ENCODE peak calls at places on chromosomes 13 and 19, in five cellular contexts. One of them, this sample, is unnamed.

GRCh38 chr19:19504754-19505668 is 10.3 kb downstream of the TSSK6 start:
- DNase-seq in CD8-positive, alpha-beta T cell: no peak
- DNase-seq in naive thymus-derived CD4-positive, alpha-beta T cell: no peak
- DNase-seq in OCI-LY7: no peak
- DNase-seq in stomach: no peak
- DNase-seq in this sample: no peak

GRCh38 chr13:101111894-101112293 is 304.4 kb downstream of the NALCN start:
- DNase-seq in CD8-positive, alpha-beta T cell: no peak
- DNase-seq in naive thymus-derived CD4-positive, alpha-beta T cell: no peak
- DNase-seq in OCI-LY7: no peak
- DNase-seq in stomach: no peak
- DNase-seq in this sample: no peak

GRCh38 chr19:16398530-16399241 is 73.1 kb downstream of the EPS15L1 start:
- DNase-seq in CD8-positive, alpha-beta T cell: no peak
- DNase-seq in naive thymus-derived CD4-positive, alpha-beta T cell: no peak
- DNase-seq in OCI-LY7: no peak
- DNase-seq in stomach: no peak
- DNase-seq in this sample: no peak

GRCh38 chr13:22062478-22063205 is 391.8 kb downstream of the FGF9 start:
- DNase-seq in CD8-positive, alpha-beta T cell: no peak
- DNase-seq in naive thymus-derived CD4-positive, alpha-beta T cell: no peak
- DNase-seq in OCI-LY7: no peak
- DNase-seq in stomach: no peak
- DNase-seq in this sample: no peak

GRCh38 chr19:4089400-4089908 is 22.8 kb upstream of the ZBTB7A start:
- DNase-seq in CD8-positive, alpha-beta T cell: peak; percentile 59
- DNase-seq in naive thymus-derived CD4-positive, alpha-beta T cell: peak; percentile 38
- DNase-seq in OCI-LY7: no peak
- DNase-seq in stomach: no peak
- DNase-seq in this sample: no peak

GRCh38 chr19:48006762-48007161 is 12.3 kb downstream of the ELSPBP1 start:
- DNase-seq in CD8-positive, alpha-beta T cell: no peak
- DNase-seq in naive thymus-derived CD4-positive, alpha-beta T cell: no peak
- DNase-seq in OCI-LY7: peak; percentile 7
- DNase-seq in stomach: no peak
- DNase-seq in this sample: no peak

GRCh38 chr19:41597600-41598041 is 21.7 kb downstream of the CEACAM21 start:
- DNase-seq in CD8-positive, alpha-beta T cell: peak; percentile 73
- DNase-seq in naive thymus-derived CD4-positive, alpha-beta T cell: peak; percentile 77
- DNase-seq in OCI-LY7: peak; percentile 81
- DNase-seq in stomach: peak; percentile 72
- DNase-seq in this sample: peak; percentile 50

GRCh38 chr13:102402292-102402691 is 444 bp upstream of the FGF14 start:
- DNase-seq in CD8-positive, alpha-beta T cell: no peak
- DNase-seq in naive thymus-derived CD4-positive, alpha-beta T cell: peak; percentile 44
- DNase-seq in OCI-LY7: no peak
- DNase-seq in stomach: no peak
- DNase-seq in this sample: no peak

GRCh38 chr13:111978536-111978935 is 88.4 kb upstream of the SOX1 start:
- DNase-seq in CD8-positive, alpha-beta T cell: no peak
- DNase-seq in naive thymus-derived CD4-positive, alpha-beta T cell: no peak
- DNase-seq in OCI-LY7: no peak
- DNase-seq in stomach: no peak
- DNase-seq in this sample: no peak

GRCh38 chr19:17755533-17755885 is 4.2 kb downstream of the FCHO1 start:
- DNase-seq in CD8-positive, alpha-beta T cell: no peak
- DNase-seq in naive thymus-derived CD4-positive, alpha-beta T cell: no peak
- DNase-seq in OCI-LY7: no peak
- DNase-seq in stomach: no peak
- DNase-seq in this sample: no peak

GRCh38 chr19:42295831-42296525 is 6.0 kb upstream of the PRR19 start:
- DNase-seq in CD8-positive, alpha-beta T cell: peak; percentile 94
- DNase-seq in naive thymus-derived CD4-positive, alpha-beta T cell: peak; percentile 85
- DNase-seq in OCI-LY7: peak; percentile 81
- DNase-seq in stomach: peak; percentile 87
- DNase-seq in this sample: peak; percentile 80

GRCh38 chr13:91155512-91156114 is 191.9 kb upstream of the MIR17HG start:
- DNase-seq in CD8-positive, alpha-beta T cell: no peak
- DNase-seq in naive thymus-derived CD4-positive, alpha-beta T cell: no peak
- DNase-seq in OCI-LY7: no peak
- DNase-seq in stomach: no peak
- DNase-seq in this sample: no peak

GRCh38 chr19:32865326-32865725 is 4.2 kb downstream of the SLC7A9 start:
- DNase-seq in CD8-positive, alpha-beta T cell: no peak
- DNase-seq in naive thymus-derived CD4-positive, alpha-beta T cell: no peak
- DNase-seq in OCI-LY7: no peak
- DNase-seq in stomach: no peak
- DNase-seq in this sample: no peak

GRCh38 chr19:37218592-37218935 is 550 bp downstream of the ZNF383 start:
- DNase-seq in CD8-positive, alpha-beta T cell: peak; percentile 12
- DNase-seq in naive thymus-derived CD4-positive, alpha-beta T cell: no peak
- DNase-seq in OCI-LY7: no peak
- DNase-seq in stomach: no peak
- DNase-seq in this sample: no peak

GRCh38 chr13:98089246-98089645 is 53.6 kb upstream of the FARP1 start:
- DNase-seq in CD8-positive, alpha-beta T cell: no peak
- DNase-seq in naive thymus-derived CD4-positive, alpha-beta T cell: no peak
- DNase-seq in OCI-LY7: no peak
- DNase-seq in stomach: no peak
- DNase-seq in this sample: no peak

GRCh38 chr13:100875392-100876043 is 200.9 kb upstream of the TMTC4 start:
- DNase-seq in CD8-positive, alpha-beta T cell: no peak
- DNase-seq in naive thymus-derived CD4-positive, alpha-beta T cell: no peak
- DNase-seq in OCI-LY7: no peak
- DNase-seq in stomach: no peak
- DNase-seq in this sample: no peak

GRCh38 chr19:51367565-51368365 is 1.0 kb downstream of the CLDND2 start:
- DNase-seq in CD8-positive, alpha-beta T cell: peak; percentile 97
- DNase-seq in naive thymus-derived CD4-positive, alpha-beta T cell: peak; percentile 90
- DNase-seq in OCI-LY7: peak; percentile 98
- DNase-seq in stomach: peak; percentile 99
- DNase-seq in this sample: peak; percentile 98

GRCh38 chr19:20038358-20039202 is 725 bp downstream of the ZNF682 start:
- DNase-seq in CD8-positive, alpha-beta T cell: peak; percentile 12
- DNase-seq in naive thymus-derived CD4-positive, alpha-beta T cell: peak; percentile 53
- DNase-seq in OCI-LY7: peak; percentile 14
- DNase-seq in stomach: no peak
- DNase-seq in this sample: no peak

GRCh38 chr19:17859533-17860330 is at the start of gene RPL18A:
- DNase-seq in CD8-positive, alpha-beta T cell: peak; percentile 99
- DNase-seq in naive thymus-derived CD4-positive, alpha-beta T cell: peak; percentile 99
- DNase-seq in OCI-LY7: peak; percentile 100
- DNase-seq in stomach: peak; percentile 99
- DNase-seq in this sample: peak; percentile 99

GRCh38 chr13:26253787-26254582 is at the start of gene CDK8:
- DNase-seq in CD8-positive, alpha-beta T cell: peak; percentile 90
- DNase-seq in naive thymus-derived CD4-positive, alpha-beta T cell: peak; percentile 94
- DNase-seq in OCI-LY7: peak; percentile 93
- DNase-seq in stomach: peak; percentile 88
- DNase-seq in this sample: peak; percentile 92

GRCh38 chr13:79481685-79482052 is 714 bp downstream of the NDFIP2 start:
- DNase-seq in CD8-positive, alpha-beta T cell: peak; percentile 41
- DNase-seq in naive thymus-derived CD4-positive, alpha-beta T cell: peak; percentile 30
- DNase-seq in OCI-LY7: peak; percentile 16
- DNase-seq in stomach: peak; percentile 28
- DNase-seq in this sample: peak; percentile 17

GRCh38 chr19:45876161-45876410 is 9.9 kb downstream of the IRF2BP1 start:
- DNase-seq in CD8-positive, alpha-beta T cell: no peak
- DNase-seq in naive thymus-derived CD4-positive, alpha-beta T cell: peak; percentile 30
- DNase-seq in OCI-LY7: no peak
- DNase-seq in stomach: no peak
- DNase-seq in this sample: no peak

GRCh38 chr13:66972659-66973058 is 257.5 kb downstream of the PCDH9 start:
- DNase-seq in CD8-positive, alpha-beta T cell: no peak
- DNase-seq in naive thymus-derived CD4-positive, alpha-beta T cell: no peak
- DNase-seq in OCI-LY7: no peak
- DNase-seq in stomach: no peak
- DNase-seq in this sample: no peak

GRCh38 chr13:46831588-46832194 is 34.7 kb upstream of the ESD start:
- DNase-seq in CD8-positive, alpha-beta T cell: peak; percentile 25
- DNase-seq in naive thymus-derived CD4-positive, alpha-beta T cell: peak; percentile 19
- DNase-seq in OCI-LY7: peak; percentile 58
- DNase-seq in stomach: no peak
- DNase-seq in this sample: peak; percentile 10

GRCh38 chr19:34186205-34186604 is 13.9 kb downstream of the LSM14A start:
- DNase-seq in CD8-positive, alpha-beta T cell: no peak
- DNase-seq in naive thymus-derived CD4-positive, alpha-beta T cell: no peak
- DNase-seq in OCI-LY7: no peak
- DNase-seq in stomach: no peak
- DNase-seq in this sample: no peak

GRCh38 chr13:50974268-50974667 is 64.7 kb downstream of the RNASEH2B start:
- DNase-seq in CD8-positive, alpha-beta T cell: no peak
- DNase-seq in naive thymus-derived CD4-positive, alpha-beta T cell: no peak
- DNase-seq in OCI-LY7: no peak
- DNase-seq in stomach: no peak
- DNase-seq in this sample: no peak

GRCh38 chr13:32126298-32126697 is 94.7 kb downstream of the FRY start:
- DNase-seq in CD8-positive, alpha-beta T cell: no peak
- DNase-seq in naive thymus-derived CD4-positive, alpha-beta T cell: no peak
- DNase-seq in OCI-LY7: no peak
- DNase-seq in stomach: no peak
- DNase-seq in this sample: no peak

GRCh38 chr19:34228347-34228746 is 26.0 kb upstream of the GARRE1 start:
- DNase-seq in CD8-positive, alpha-beta T cell: no peak
- DNase-seq in naive thymus-derived CD4-positive, alpha-beta T cell: no peak
- DNase-seq in OCI-LY7: no peak
- DNase-seq in stomach: no peak
- DNase-seq in this sample: no peak

GRCh38 chr13:31225998-31226675 is 26.4 kb downstream of the B3GLCT start:
- DNase-seq in CD8-positive, alpha-beta T cell: no peak
- DNase-seq in naive thymus-derived CD4-positive, alpha-beta T cell: no peak
- DNase-seq in OCI-LY7: no peak
- DNase-seq in stomach: no peak
- DNase-seq in this sample: no peak

DNA sequence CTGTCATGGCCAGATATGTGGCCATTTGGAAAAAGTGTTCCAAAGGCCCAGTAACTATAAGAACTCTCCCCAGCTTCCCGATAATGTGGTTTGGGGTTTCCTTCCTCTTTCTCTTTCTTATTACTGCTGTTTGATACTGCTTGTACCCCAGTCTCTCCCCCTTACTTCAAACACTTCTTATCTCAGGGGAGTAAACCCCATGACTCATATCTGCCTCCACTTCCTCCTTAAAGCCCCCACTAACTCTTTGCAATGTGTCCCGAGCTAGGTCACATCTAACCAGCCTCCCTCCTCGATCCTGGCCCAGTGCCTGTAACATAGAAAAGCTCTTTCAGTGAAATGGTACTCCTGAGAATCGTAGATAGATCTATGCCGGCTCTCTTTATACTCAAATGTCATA is 82.4 kb upstream of the STARD13 start:
- DNase-seq in CD8-positive, alpha-beta T cell: no peak
- DNase-seq in naive thymus-derived CD4-positive, alpha-beta T cell: no peak
- DNase-seq in OCI-LY7: no peak
- DNase-seq in stomach: peak; percentile 58
- DNase-seq in this sample: no peak
- H3K4me1 ChIP-seq in CD8-positive, alpha-beta T cell: no peaks in the 10 kb centered on the region
- H3K4me1 ChIP-seq in naive thymus-derived CD4-positive, alpha-beta T cell: no peaks in the 10 kb centered on the region
- H3K4me1 ChIP-seq in OCI-LY7: no peaks in the 10 kb centered on the region
- H3K4me1 ChIP-seq in stomach: no peaks in the 10 kb centered on the region
- H3K4me1 ChIP-seq in this sample: no peaks in the 10 kb centered on the region

GRCh38 chr13:39417131-39417530 is 185.9 kb downstream of the LHFPL6 start:
- DNase-seq in CD8-positive, alpha-beta T cell: no peak
- DNase-seq in naive thymus-derived CD4-positive, alpha-beta T cell: no peak
- DNase-seq in OCI-LY7: peak; percentile 39
- DNase-seq in stomach: no peak
- DNase-seq in this sample: no peak
- H3K4me1 ChIP-seq in CD8-positive, alpha-beta T cell: no peaks in the 10 kb centered on the region
- H3K4me1 ChIP-seq in naive thymus-derived CD4-positive, alpha-beta T cell: no peaks in the 10 kb centered on the region
- H3K4me1 ChIP-seq in OCI-LY7: peaks cover 14% of the 10 kb centered on the region
- H3K4me1 ChIP-seq in stomach: no peaks in the 10 kb centered on the region
- H3K4me1 ChIP-seq in this sample: no peaks in the 10 kb centered on the region

GRCh38 chr13:42873081-42873480 is 91.7 kb downstream of the FAM216B start:
- DNase-seq in CD8-positive, alpha-beta T cell: no peak
- DNase-seq in naive thymus-derived CD4-positive, alpha-beta T cell: no peak
- DNase-seq in OCI-LY7: no peak
- DNase-seq in stomach: no peak
- DNase-seq in this sample: no peak
- H3K4me1 ChIP-seq in CD8-positive, alpha-beta T cell: no peaks in the 10 kb centered on the region
- H3K4me1 ChIP-seq in naive thymus-derived CD4-positive, alpha-beta T cell: no peaks in the 10 kb centered on the region
- H3K4me1 ChIP-seq in OCI-LY7: no peaks in the 10 kb centered on the region
- H3K4me1 ChIP-seq in stomach: no peaks in the 10 kb centered on the region
- H3K4me1 ChIP-seq in this sample: no peaks in the 10 kb centered on the region

DNA sequence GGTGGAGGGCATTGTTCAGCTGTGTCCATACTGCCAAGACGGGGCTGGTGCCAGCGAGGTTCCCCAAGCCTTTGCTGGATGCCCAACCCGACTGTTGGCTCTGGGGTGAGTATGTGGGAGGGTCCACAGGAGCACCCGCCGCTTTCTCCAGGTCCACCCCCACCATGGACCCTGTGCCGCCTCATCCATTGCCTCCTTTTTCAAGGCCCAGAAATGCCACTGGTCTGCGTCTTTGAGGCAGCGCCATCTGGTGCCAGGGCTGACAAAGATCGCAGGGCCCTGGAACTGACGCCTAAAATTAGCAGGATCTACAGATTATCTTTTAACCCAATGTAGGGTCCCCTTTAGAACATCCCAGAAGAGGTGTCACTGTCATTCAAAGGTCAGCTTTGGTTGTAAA is 34.6 kb downstream of the NFIX start:
- DNase-seq in CD8-positive, alpha-beta T cell: no peak
- DNase-seq in naive thymus-derived CD4-positive, alpha-beta T cell: no peak
- DNase-seq in OCI-LY7: peak; percentile 29
- DNase-seq in stomach: peak; percentile 65
- DNase-seq in this sample: no peak
- H3K4me1 ChIP-seq in CD8-positive, alpha-beta T cell: no peaks in the 10 kb centered on the region
- H3K4me1 ChIP-seq in naive thymus-derived CD4-positive, alpha-beta T cell: no peaks in the 10 kb centered on the region
- H3K4me1 ChIP-seq in OCI-LY7: no peaks in the 10 kb centered on the region
- H3K4me1 ChIP-seq in stomach: peaks cover 89% of the 10 kb centered on the region
- H3K4me1 ChIP-seq in this sample: peaks cover 57% of the 10 kb centered on the region

DNA sequence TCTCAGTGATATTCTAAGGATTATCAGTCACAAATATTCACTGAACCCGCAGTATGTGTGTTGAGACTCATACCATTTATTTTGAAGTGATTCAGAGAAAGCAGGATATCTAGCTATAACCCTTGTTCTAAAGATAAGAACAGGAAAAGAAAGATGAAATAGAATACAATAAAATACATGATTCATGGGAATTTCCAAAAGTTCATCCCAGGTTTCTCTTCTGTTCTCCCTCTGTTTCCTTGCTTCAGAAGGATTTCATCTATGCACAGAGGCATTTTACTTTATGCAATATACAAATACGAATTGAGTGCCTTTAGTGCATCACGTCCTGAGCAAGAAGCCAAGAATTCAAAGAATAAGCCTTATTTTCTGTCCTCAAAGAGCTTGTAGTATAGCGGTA is 274.4 kb upstream of the GPC6 start:
- DNase-seq in CD8-positive, alpha-beta T cell: no peak
- DNase-seq in naive thymus-derived CD4-positive, alpha-beta T cell: no peak
- DNase-seq in OCI-LY7: no peak
- DNase-seq in stomach: no peak
- DNase-seq in this sample: no peak
- H3K4me1 ChIP-seq in CD8-positive, alpha-beta T cell: no peaks in the 10 kb centered on the region
- H3K4me1 ChIP-seq in naive thymus-derived CD4-positive, alpha-beta T cell: no peaks in the 10 kb centered on the region
- H3K4me1 ChIP-seq in OCI-LY7: no peaks in the 10 kb centered on the region
- H3K4me1 ChIP-seq in stomach: no peaks in the 10 kb centered on the region
- H3K4me1 ChIP-seq in this sample: no peaks in the 10 kb centered on the region